ENCODE peak calls at places on chromosomes 4 and X, in five cellular contexts. Q, M, S, N and F are unnamed samples.

GRCh38 chrX:110086162-110086915 is 83.4 kb downstream of the TMEM164 start:
- DNase-seq in Q (no peak), M (no peak), S (no peak), N (no peak), F (no peak)

GRCh38 chr4:874971-875817 is 49.3 kb upstream of the CPLX1 start:
- DNase-seq in Q (no peak), M (no peak), S (no peak), N (no peak), F (no peak)

GRCh38 chr4:38387819-38388218 is 276.2 kb upstream of the KLF3 start:
- DNase-seq in Q (no peak), M (no peak), S (no peak), N (no peak), F (no peak)

GRCh38 chr4:119035941-119036737 is 99.5 kb upstream of the MYOZ2 start:
- DNase-seq in Q (no peak), M (no peak), S (no peak), N (no peak), F (no peak)

GRCh38 chrX:110135618-110136017 is 132.7 kb downstream of the TMEM164 start:
- DNase-seq in Q (no peak), M (no peak), S (peak; percentile 28), N (no peak), F (no peak)

GRCh38 chr4:8817813-8818062 is 53.9 kb downstream of the HMX1 start:
- DNase-seq in Q (peak; percentile 41), M (no peak), S (no peak), N (no peak), F (no peak)

GRCh38 chr4:81436096-81436495 is 35.6 kb downstream of the RASGEF1B start:
- DNase-seq in Q (no peak), M (no peak), S (no peak), N (no peak), F (no peak)

GRCh38 chr4:141432000-141432712 is 204.2 kb upstream of the IL15 start:
- DNase-seq in Q (no peak), M (no peak), S (no peak), N (no peak), F (peak; percentile 64)

GRCh38 chr4:61628727-61629126 is 428.6 kb downstream of the ADGRL3 start:
- DNase-seq in Q (no peak), M (no peak), S (no peak), N (no peak), F (no peak)

GRCh38 chr4:39609454-39609911 is 29.2 kb downstream of the SMIM14 start:
- DNase-seq in Q (no peak), M (peak; percentile 1), S (no peak), N (no peak), F (no peak)

GRCh38 chrX:135740683-135741149 is 27.3 kb downstream of the CT45A3 start:
- DNase-seq in Q (peak; percentile 70), M (no peak), S (no peak), N (no peak), F (no peak)

GRCh38 chr4:165945991-165946390 is 73.0 kb downstream of the TLL1 start:
- DNase-seq in Q (no peak), M (no peak), S (no peak), N (no peak), F (peak; percentile 27)